ENCODE peak calls at places on chromosome 13, in six cellular contexts. One of them, this sample, is unnamed.

GRCh38 chr13:31929031-31929770 is 102.4 kb upstream of the FRY start:
- DNase-seq in neuronal stem cell: no peak
- DNase-seq in trophoblast cell: no peak
- DNase-seq in H9: no peak
- DNase-seq in IMR-90: no peak
- DNase-seq in H1: no peak
- DNase-seq in this sample: no peak

GRCh38 chr13:114167445-114167844 is 11.6 kb upstream of the CFAP97D2 start:
- DNase-seq in H1: no peak
- DNase-seq in neuronal stem cell: no peak
- DNase-seq in IMR-90: peak; percentile 38
- DNase-seq in H9: no peak
- DNase-seq in trophoblast cell: peak; percentile 14
- DNase-seq in this sample: no peak

GRCh38 chr13:27449081-27449603 is 1.2 kb downstream of the MTIF3 start:
- DNase-seq in IMR-90: no peak
- DNase-seq in H1: no peak
- DNase-seq in H9: no peak
- DNase-seq in neuronal stem cell: no peak
- DNase-seq in trophoblast cell: no peak
- DNase-seq in this sample: no peak

GRCh38 chr13:40371531-40372125 is 294.8 kb downstream of the FOXO1 start:
- DNase-seq in H1: no peak
- DNase-seq in trophoblast cell: no peak
- DNase-seq in neuronal stem cell: no peak
- DNase-seq in H9: no peak
- DNase-seq in IMR-90: no peak
- DNase-seq in this sample: no peak

GRCh38 chr13:37476874-37477273 is 121.7 kb downstream of the POSTN start:
- DNase-seq in H9: no peak
- DNase-seq in IMR-90: peak; percentile 83
- DNase-seq in neuronal stem cell: peak; percentile 30
- DNase-seq in H1: no peak
- DNase-seq in trophoblast cell: no peak
- DNase-seq in this sample: peak; percentile 70

GRCh38 chr13:55244991-55245644 is 1895.6 kb upstream of the PRR20A start:
- DNase-seq in H1: peak; percentile 46
- DNase-seq in IMR-90: no peak
- DNase-seq in neuronal stem cell: peak; percentile 9
- DNase-seq in H9: peak; percentile 71
- DNase-seq in trophoblast cell: peak; percentile 57
- DNase-seq in this sample: peak; percentile 27

GRCh38 chr13:48896312-48896711 is 79.4 kb upstream of the FNDC3A start:
- DNase-seq in neuronal stem cell: no peak
- DNase-seq in trophoblast cell: peak; percentile 74
- DNase-seq in H1: no peak
- DNase-seq in IMR-90: peak; percentile 87
- DNase-seq in H9: no peak
- DNase-seq in this sample: peak; percentile 18

GRCh38 chr13:54733639-54734038 is 1705.0 kb downstream of the OLFM4 start:
- DNase-seq in IMR-90: no peak
- DNase-seq in H9: peak; percentile 49
- DNase-seq in H1: peak; percentile 2
- DNase-seq in neuronal stem cell: peak; percentile 12
- DNase-seq in trophoblast cell: peak; percentile 4
- DNase-seq in this sample: no peak

GRCh38 chr13:57644106-57644505 is 12.6 kb downstream of the PCDH17 start:
- DNase-seq in H9: no peak
- DNase-seq in IMR-90: no peak
- DNase-seq in H1: no peak
- DNase-seq in neuronal stem cell: no peak
- DNase-seq in trophoblast cell: no peak
- DNase-seq in this sample: no peak

DNA sequence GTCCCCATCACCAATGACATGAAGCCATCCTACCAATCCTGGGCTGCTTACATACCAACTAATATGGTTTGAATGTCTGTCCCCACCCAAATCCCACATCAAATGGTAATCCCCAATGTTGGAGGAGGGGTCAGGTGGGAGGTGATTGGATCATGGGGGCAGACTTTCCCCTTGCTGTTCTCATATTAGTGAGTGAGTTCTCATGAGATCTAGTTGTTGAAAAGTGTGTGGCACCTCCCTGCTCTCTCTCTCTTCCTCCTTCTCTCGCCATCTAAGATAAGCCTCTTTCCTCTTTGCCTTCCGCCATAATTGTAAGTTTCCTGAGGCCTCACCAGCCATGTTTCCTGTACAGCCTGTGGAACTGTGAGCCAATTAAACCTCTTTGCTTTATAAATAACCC is 53.6 kb upstream of the FAM124A start:
- DNase-seq in neuronal stem cell: no peak
- DNase-seq in H1: no peak
- DNase-seq in IMR-90: no peak
- DNase-seq in H9: peak; percentile 66
- DNase-seq in trophoblast cell: no peak
- DNase-seq in this sample: no peak
- H4K91ac ChIP-seq in neuronal stem cell: no peak overlapping the region
- H4K91ac ChIP-seq in H1: peak overlapping the region; percentile 61
- H4K91ac ChIP-seq in IMR-90: no peak overlapping the region
- H4K91ac ChIP-seq in H9: no peak overlapping the region
- H4K91ac ChIP-seq in trophoblast cell: no peak overlapping the region
- H4K91ac ChIP-seq in this sample: no peak overlapping the region

GRCh38 chr13:19861762-19862161 is 1.7 kb downstream of the ZMYM5 start:
- DNase-seq in H9: no peak
- DNase-seq in trophoblast cell: no peak
- DNase-seq in IMR-90: no peak
- DNase-seq in neuronal stem cell: no peak
- DNase-seq in H1: no peak
- DNase-seq in this sample: peak; percentile 23
- H4K91ac ChIP-seq in H9: no peak overlapping the region
- H4K91ac ChIP-seq in trophoblast cell: no peak overlapping the region
- H4K91ac ChIP-seq in IMR-90: no peak overlapping the region
- H4K91ac ChIP-seq in neuronal stem cell: no peak overlapping the region
- H4K91ac ChIP-seq in H1: no peak overlapping the region
- H4K91ac ChIP-seq in this sample: no peak overlapping the region

GRCh38 chr13:100213576-100213975 is 124.7 kb downstream of the PCCA start:
- DNase-seq in neuronal stem cell: no peak
- DNase-seq in H9: no peak
- DNase-seq in trophoblast cell: no peak
- DNase-seq in H1: no peak
- DNase-seq in IMR-90: peak; percentile 44
- DNase-seq in this sample: no peak

GRCh38 chr13:100209857-100210580 is 121.1 kb downstream of the PCCA start:
- DNase-seq in IMR-90: peak; percentile 82
- DNase-seq in H1: no peak
- DNase-seq in H9: no peak
- DNase-seq in neuronal stem cell: no peak
- DNase-seq in trophoblast cell: no peak
- DNase-seq in this sample: no peak

GRCh38 chr13:100214886-100215285 is 126.0 kb downstream of the PCCA start:
- DNase-seq in trophoblast cell: peak; percentile 84
- DNase-seq in IMR-90: peak; percentile 93
- DNase-seq in H9: no peak
- DNase-seq in H1: no peak
- DNase-seq in neuronal stem cell: no peak
- DNase-seq in this sample: peak; percentile 72

GRCh38 chr13:100210966-100211710 is 122.2 kb downstream of the PCCA start:
- DNase-seq in neuronal stem cell: no peak
- DNase-seq in H9: no peak
- DNase-seq in trophoblast cell: peak; percentile 76
- DNase-seq in H1: no peak
- DNase-seq in IMR-90: peak; percentile 23
- DNase-seq in this sample: no peak

GRCh38 chr13:100212904-100213538 is 124.1 kb downstream of the PCCA start:
- DNase-seq in trophoblast cell: no peak
- DNase-seq in H1: no peak
- DNase-seq in neuronal stem cell: no peak
- DNase-seq in IMR-90: no peak
- DNase-seq in H9: no peak
- DNase-seq in this sample: no peak
- H4K91ac ChIP-seq in trophoblast cell: no peak overlapping the region
- H4K91ac ChIP-seq in H1: no peak overlapping the region
- H4K91ac ChIP-seq in neuronal stem cell: no peak overlapping the region
- H4K91ac ChIP-seq in IMR-90: no peak overlapping the region
- H4K91ac ChIP-seq in H9: no peak overlapping the region
- H4K91ac ChIP-seq in this sample: no peak overlapping the region

DNA sequence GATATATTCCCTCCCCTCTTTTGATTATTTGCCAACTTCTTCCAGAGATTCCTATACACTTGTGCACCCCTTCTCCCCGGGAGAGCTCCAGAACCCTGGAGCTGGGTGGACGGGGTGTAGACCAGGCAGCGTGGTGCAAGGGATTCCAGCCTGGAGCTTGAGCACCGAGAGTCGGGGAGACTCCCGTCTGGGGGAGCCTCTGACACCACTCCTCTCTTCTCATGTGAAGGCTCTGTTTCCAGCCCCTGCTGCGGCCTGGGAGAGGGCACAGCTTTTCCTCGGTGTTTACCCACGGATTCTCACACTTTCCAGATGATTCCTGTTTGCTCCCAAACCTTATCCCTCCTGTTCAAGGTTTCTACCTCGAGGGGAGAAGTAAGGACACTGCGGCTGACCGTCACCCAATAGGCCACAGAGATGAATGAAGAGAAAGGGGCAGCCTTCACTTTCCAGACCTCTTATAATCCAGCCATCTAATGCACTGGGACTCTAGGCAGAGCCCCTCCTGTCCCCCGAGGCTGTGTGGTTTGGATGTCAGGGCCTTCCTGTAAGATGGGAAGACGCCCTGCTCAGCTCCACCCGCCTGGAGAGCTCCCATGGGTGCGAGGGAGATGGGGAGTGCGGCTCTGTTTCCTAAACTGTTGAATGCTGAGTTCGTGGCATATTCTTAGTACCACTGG is 85.1 kb upstream of the GPR183 start:
- DNase-seq in H1: no peak
- DNase-seq in H9: no peak
- DNase-seq in trophoblast cell: no peak
- DNase-seq in IMR-90: no peak
- DNase-seq in neuronal stem cell: no peak
- DNase-seq in this sample: no peak
- H4K91ac ChIP-seq in H1: no peak overlapping the region
- H4K91ac ChIP-seq in H9: no peak overlapping the region
- H4K91ac ChIP-seq in trophoblast cell: no peak overlapping the region
- H4K91ac ChIP-seq in IMR-90: no peak overlapping the region
- H4K91ac ChIP-seq in neuronal stem cell: no peak overlapping the region
- H4K91ac ChIP-seq in this sample: no peak overlapping the region

DNA sequence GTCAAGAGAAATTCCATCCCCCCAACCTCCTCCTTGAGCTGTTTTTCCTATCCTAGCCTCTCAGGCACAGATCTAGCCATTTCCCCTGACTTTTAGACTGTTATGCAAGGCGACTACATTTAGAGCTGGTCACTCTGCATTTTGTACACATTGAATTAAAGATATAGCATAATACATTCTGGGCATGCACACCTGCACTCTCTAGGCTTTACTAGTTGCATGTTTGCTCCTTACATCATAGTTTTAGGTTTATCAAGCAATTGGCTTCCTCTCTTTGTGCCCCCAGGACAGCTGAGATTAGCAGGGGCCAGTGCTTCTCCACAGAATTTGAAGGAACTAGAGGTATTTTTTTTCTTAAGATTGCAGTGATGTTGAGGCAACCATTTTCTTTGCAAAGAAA is 19.5 kb downstream of the GPC6 start:
- DNase-seq in IMR-90: no peak
- DNase-seq in trophoblast cell: no peak
- DNase-seq in H1: no peak
- DNase-seq in neuronal stem cell: no peak
- DNase-seq in H9: no peak
- DNase-seq in this sample: no peak
- H4K91ac ChIP-seq in IMR-90: no peak overlapping the region
- H4K91ac ChIP-seq in trophoblast cell: no peak overlapping the region
- H4K91ac ChIP-seq in H1: no peak overlapping the region
- H4K91ac ChIP-seq in neuronal stem cell: no peak overlapping the region
- H4K91ac ChIP-seq in H9: no peak overlapping the region
- H4K91ac ChIP-seq in this sample: no peak overlapping the region

This sample was measured in mesenchymal stem cell.